ENCODE peak calls at places on chromosomes 6 and 20, in ten cellular contexts. O is NCI-H748 treated with DMSO at 0.1 percent for 48 hours; U is neural crest cell; Y is glutamatergic neuron; T is neuronal stem cell; W is naive B cell; A is HFFc6; B is pancreas; H is iPS DF 6.9; C is activated CD8-positive, alpha-beta memory T cell treated with anti-CD3 and anti-CD28 coated beads, Interleukin-2, amount 50 U/mL, for 48 hours. G is an unnamed sample.

GRCh38 chr6:52491203-52492069 is 71.3 kb downstream of the EFHC1 start:
- DNase-seq in O (no peak), U (no peak), Y (no peak), T (no peak), W (no peak), A (peak), B (no peak), H (no peak), C (no peak), G (peak)

GRCh38 chr6:152598858-152599537 is 38.2 kb downstream of the SYNE1 start:
- DNase-seq in O (no peak), U (no peak), Y (no peak), T (no peak), W (no peak), A (peak), B (no peak), H (no peak), C (no peak), G (no peak)

GRCh38 chr20:1734269-1734858 is 76.8 kb upstream of the SIRPG start:
- DNase-seq in O (no peak), U (no peak), Y (no peak), T (no peak), W (no peak), A (peak), B (no peak), H (no peak), C (no peak), G (no peak)

GRCh38 chr6:76697585-76697984 is 625.1 kb upstream of the IMPG1 start:
- DNase-seq in O (peak), U (no peak), Y (no peak), T (no peak), W (no peak), A (no peak), B (no peak), H (no peak), C (no peak), G (no peak)

GRCh38 chr6:49423817-49424216 is 39.2 kb downstream of the MMUT start:
- DNase-seq in O (peak), U (no peak), Y (no peak), T (no peak), W (no peak), A (peak), B (no peak), H (no peak), C (no peak), G (no peak)

GRCh38 chr20:24895898-24896658 is 53.0 kb upstream of the CST7 start:
- DNase-seq in O (no peak), U (no peak), Y (no peak), T (no peak), W (no peak), A (no peak), B (no peak), H (no peak), C (no peak), G (no peak)

GRCh38 chr20:2365091-2365490 is 15.6 kb upstream of the TGM6 start:
- DNase-seq in O (no peak), U (no peak), Y (no peak), T (no peak), W (no peak), A (no peak), B (no peak), H (no peak), C (no peak), G (no peak)

GRCh38 chr6:138691595-138692057 is 81.9 kb upstream of the CCDC28A start:
- DNase-seq in O (peak), U (peak), Y (no peak), T (peak), W (no peak), A (peak), B (no peak), H (no peak), C (no peak), G (no peak)

GRCh38 chr20:4195499-4195898 is 180.1 kb upstream of the RNF24 start:
- DNase-seq in O (no peak), U (peak), Y (peak), T (no peak), W (no peak), A (no peak), B (no peak), H (no peak), C (no peak), G (no peak)

GRCh38 chr20:33624399-33624798 is 37.7 kb upstream of the C20orf144 start:
- DNase-seq in O (no peak), U (no peak), Y (no peak), T (no peak), W (peak), A (no peak), B (no peak), H (no peak), C (no peak), G (no peak)

GRCh38 chr6:134176283-134176975 is 124.0 kb upstream of the SLC2A12 start:
- DNase-seq in O (no peak), U (peak), Y (peak), T (no peak), W (peak), A (no peak), B (peak), H (no peak), C (no peak), G (peak)

G was measured in memory B cell.